ENCODE peak calls at places on chromosomes 13 and 19, in four cellular contexts. One of them, this sample, is unnamed.
A peak's percentile ranks its signal among the peaks of the same experiment; 100 is the strongest.

GRCh38 chr19:46115396-46116109 is 8.9 kb downstream of the IGFL3 start:
- DNase-seq in Ammon's horn: peak; percentile 25
- DNase-seq in NCI-H1105 treated with DMSO at 0.1 percent for 48 hours: no peak
- DNase-seq in neural crest cell: no peak
- DNase-seq in this sample: no peak

GRCh38 chr19:35170359-35171061 is 16.0 kb downstream of the FXYD5 start:
- DNase-seq in Ammon's horn: no peak
- DNase-seq in NCI-H1105 treated with DMSO at 0.1 percent for 48 hours: no peak
- DNase-seq in neural crest cell: no peak
- DNase-seq in this sample: peak; percentile 27

GRCh38 chr19:2166741-2167738 is 3.3 kb downstream of the DOT1L start:
- DNase-seq in Ammon's horn: peak; percentile 74
- DNase-seq in NCI-H1105 treated with DMSO at 0.1 percent for 48 hours: no peak
- DNase-seq in neural crest cell: no peak
- DNase-seq in this sample: peak; percentile 66

GRCh38 chr19:20787766-20788165 is 11.7 kb downstream of the ZNF66 start:
- DNase-seq in Ammon's horn: no peak
- DNase-seq in NCI-H1105 treated with DMSO at 0.1 percent for 48 hours: no peak
- DNase-seq in neural crest cell: no peak
- DNase-seq in this sample: no peak

GRCh38 chr13:70995338-70995737 is 871.7 kb downstream of the DACH1 start:
- DNase-seq in Ammon's horn: no peak
- DNase-seq in NCI-H1105 treated with DMSO at 0.1 percent for 48 hours: no peak
- DNase-seq in neural crest cell: no peak
- DNase-seq in this sample: no peak

GRCh38 chr13:57557979-57558529 is 73.5 kb upstream of the PCDH17 start:
- DNase-seq in Ammon's horn: peak; percentile 3
- DNase-seq in NCI-H1105 treated with DMSO at 0.1 percent for 48 hours: peak; percentile 23
- DNase-seq in neural crest cell: no peak
- DNase-seq in this sample: peak; percentile 54

GRCh38 chr19:46571495-46571894 is 29.6 kb upstream of the CALM3 start:
- DNase-seq in Ammon's horn: no peak
- DNase-seq in NCI-H1105 treated with DMSO at 0.1 percent for 48 hours: peak; percentile 7
- DNase-seq in neural crest cell: peak; percentile 14
- DNase-seq in this sample: no peak

GRCh38 chr13:50359779-50360178 is 344.5 kb downstream of the KCNRG start:
- DNase-seq in Ammon's horn: no peak
- DNase-seq in NCI-H1105 treated with DMSO at 0.1 percent for 48 hours: no peak
- DNase-seq in neural crest cell: no peak
- DNase-seq in this sample: no peak

GRCh38 chr19:33514885-33515485 is 6.6 kb downstream of the PEPD start:
- DNase-seq in Ammon's horn: no peak
- DNase-seq in NCI-H1105 treated with DMSO at 0.1 percent for 48 hours: no peak
- DNase-seq in neural crest cell: no peak
- DNase-seq in this sample: no peak

GRCh38 chr13:107375701-107376350 is 807.9 kb upstream of the ARGLU1 start:
- DNase-seq in Ammon's horn: no peak
- DNase-seq in NCI-H1105 treated with DMSO at 0.1 percent for 48 hours: no peak
- DNase-seq in neural crest cell: no peak
- DNase-seq in this sample: no peak

GRCh38 chr13:48263196-48263595 is 30.2 kb downstream of the ITM2B start:
- DNase-seq in Ammon's horn: no peak
- DNase-seq in NCI-H1105 treated with DMSO at 0.1 percent for 48 hours: no peak
- DNase-seq in neural crest cell: no peak
- DNase-seq in this sample: no peak

GRCh38 chr13:50593228-50593627 is 250.3 kb downstream of the DLEU7 start:
- DNase-seq in Ammon's horn: no peak
- DNase-seq in NCI-H1105 treated with DMSO at 0.1 percent for 48 hours: no peak
- DNase-seq in neural crest cell: no peak
- DNase-seq in this sample: no peak

GRCh38 chr13:36344173-36344572 is 2.0 kb downstream of the SPART start:
- DNase-seq in Ammon's horn: no peak
- DNase-seq in NCI-H1105 treated with DMSO at 0.1 percent for 48 hours: no peak
- DNase-seq in neural crest cell: no peak
- DNase-seq in this sample: no peak

GRCh38 chr13:101523732-101524131 is 71.3 kb downstream of the ITGBL1 start:
- DNase-seq in Ammon's horn: peak; percentile 48
- DNase-seq in NCI-H1105 treated with DMSO at 0.1 percent for 48 hours: no peak
- DNase-seq in neural crest cell: no peak
- DNase-seq in this sample: peak; percentile 43

GRCh38 chr13:112748947-112749346 is 59.1 kb downstream of the ATP11A start:
- DNase-seq in Ammon's horn: peak; percentile 88
- DNase-seq in NCI-H1105 treated with DMSO at 0.1 percent for 48 hours: no peak
- DNase-seq in neural crest cell: no peak
- DNase-seq in this sample: peak; percentile 87

GRCh38 chr19:27775395-27775794 is 1437.6 kb downstream of the UQCRFS1 start:
- DNase-seq in Ammon's horn: no peak
- DNase-seq in NCI-H1105 treated with DMSO at 0.1 percent for 48 hours: no peak
- DNase-seq in neural crest cell: no peak
- DNase-seq in this sample: no peak

GRCh38 chr13:100382787-100383186 is 205.8 kb downstream of the GGACT start:
- DNase-seq in Ammon's horn: no peak
- DNase-seq in NCI-H1105 treated with DMSO at 0.1 percent for 48 hours: no peak
- DNase-seq in neural crest cell: no peak
- DNase-seq in this sample: no peak

GRCh38 chr19:47271949-47272348 is 2.7 kb upstream of the INAFM1 start:
- DNase-seq in Ammon's horn: no peak
- DNase-seq in NCI-H1105 treated with DMSO at 0.1 percent for 48 hours: no peak
- DNase-seq in neural crest cell: no peak
- DNase-seq in this sample: no peak

GRCh38 chr13:29733069-29733700 is 117.2 kb downstream of the UBL3 start:
- DNase-seq in Ammon's horn: no peak
- DNase-seq in NCI-H1105 treated with DMSO at 0.1 percent for 48 hours: no peak
- DNase-seq in neural crest cell: no peak
- DNase-seq in this sample: no peak

GRCh38 chr13:40205771-40206240 is 460.6 kb downstream of the FOXO1 start:
- DNase-seq in Ammon's horn: no peak
- DNase-seq in NCI-H1105 treated with DMSO at 0.1 percent for 48 hours: no peak
- DNase-seq in neural crest cell: no peak
- DNase-seq in this sample: no peak

GRCh38 chr13:33519561-33520479 is 234.3 kb upstream of the STARD13 start:
- DNase-seq in Ammon's horn: no peak
- DNase-seq in NCI-H1105 treated with DMSO at 0.1 percent for 48 hours: no peak
- DNase-seq in neural crest cell: no peak
- DNase-seq in this sample: no peak

GRCh38 chr13:98026457-98026857 is 73.0 kb downstream of the IPO5 start:
- DNase-seq in Ammon's horn: no peak
- DNase-seq in NCI-H1105 treated with DMSO at 0.1 percent for 48 hours: no peak
- DNase-seq in neural crest cell: peak; percentile 26
- DNase-seq in this sample: no peak

GRCh38 chr19:4575978-4576933 is 16.8 kb upstream of the SEMA6B start:
- DNase-seq in Ammon's horn: peak; percentile 45
- DNase-seq in NCI-H1105 treated with DMSO at 0.1 percent for 48 hours: no peak
- DNase-seq in neural crest cell: peak; percentile 88
- DNase-seq in this sample: no peak

GRCh38 chr19:2483084-2483483 is 7.2 kb downstream of the GADD45B start:
- DNase-seq in Ammon's horn: no peak
- DNase-seq in NCI-H1105 treated with DMSO at 0.1 percent for 48 hours: no peak
- DNase-seq in neural crest cell: no peak
- DNase-seq in this sample: no peak

GRCh38 chr19:49554701-49555181 is 25.6 kb downstream of the NOSIP start:
- DNase-seq in Ammon's horn: peak; percentile 15
- DNase-seq in NCI-H1105 treated with DMSO at 0.1 percent for 48 hours: no peak
- DNase-seq in neural crest cell: no peak
- DNase-seq in this sample: no peak

GRCh38 chr19:37218592-37218935 is 550 bp downstream of the ZNF383 start:
- DNase-seq in Ammon's horn: no peak
- DNase-seq in NCI-H1105 treated with DMSO at 0.1 percent for 48 hours: no peak
- DNase-seq in neural crest cell: no peak
- DNase-seq in this sample: no peak

GRCh38 chr13:23356368-23356767 is 77.1 kb downstream of the SACS start:
- DNase-seq in Ammon's horn: no peak
- DNase-seq in NCI-H1105 treated with DMSO at 0.1 percent for 48 hours: no peak
- DNase-seq in neural crest cell: no peak
- DNase-seq in this sample: no peak

GRCh38 chr13:40588101-40588500 is 78.3 kb downstream of the FOXO1 start:
- DNase-seq in Ammon's horn: no peak
- DNase-seq in NCI-H1105 treated with DMSO at 0.1 percent for 48 hours: no peak
- DNase-seq in neural crest cell: no peak
- DNase-seq in this sample: no peak

GRCh38 chr19:46985532-46986415 is 33.9 kb upstream of the NPAS1 start:
- DNase-seq in Ammon's horn: no peak
- DNase-seq in NCI-H1105 treated with DMSO at 0.1 percent for 48 hours: no peak
- DNase-seq in neural crest cell: no peak
- DNase-seq in this sample: no peak

This sample was measured in pons.